ENCODE peak calls at places on chromosome 18, in nine cellular contexts. F is astrocyte of the spinal cord, O is BJ, T is bronchial epithelial cell, W is pancreas, U is kidney, A is HFF-Myc, X is fibroblast of lung, C is gastrocnemius medialis. L is an unnamed sample.

GRCh38 chr18:326846-327245 is 59.0 kb upstream of the THOC1 start:
- DNase-seq in F (no peak), O (no peak), T (no peak), W (no peak), U (no peak), A (no peak), X (peak), C (no peak), L (no peak)

GRCh38 chr18:2050016-2050415 is 521.3 kb downstream of the METTL4 start:
- DNase-seq in F (peak), O (no peak), T (peak), W (no peak), U (no peak), A (no peak), X (peak), C (no peak), L (no peak)

GRCh38 chr18:46939998-46940571 is 22.7 kb downstream of the KATNAL2 start:
- DNase-seq in F (no peak), O (no peak), T (no peak), W (no peak), U (no peak), A (no peak), X (no peak), C (no peak), L (no peak)

GRCh38 chr18:41936471-41937134 is 18.4 kb upstream of the PIK3C3 start:
- DNase-seq in F (peak), O (no peak), T (no peak), W (no peak), U (no peak), A (no peak), X (no peak), C (no peak), L (no peak)

GRCh38 chr18:21826196-21826595 is 85.6 kb downstream of the MIB1 start:
- DNase-seq in F (peak), O (no peak), T (peak), W (no peak), U (no peak), A (no peak), X (peak), C (no peak), L (peak)

GRCh38 chr18:63511285-63511684 is 30.9 kb upstream of the SERPINB12 start:
- DNase-seq in F (peak), O (no peak), T (peak), W (no peak), U (no peak), A (peak), X (peak), C (no peak), L (peak)

GRCh38 chr18:38369772-38370690 is 804.4 kb upstream of the CELF4 start:
- DNase-seq in F (peak), O (no peak), T (peak), W (no peak), U (no peak), A (no peak), X (no peak), C (no peak), L (no peak)

GRCh38 chr18:23626451-23627279 is 36.0 kb downstream of the ANKRD29 start:
- DNase-seq in F (peak), O (no peak), T (peak), W (no peak), U (no peak), A (peak), X (peak), C (no peak), L (peak)

GRCh38 chr18:62325806-62326645 is 916 bp downstream of the TNFRSF11A start:
- DNase-seq in F (no peak), O (no peak), T (peak), W (peak), U (no peak), A (no peak), X (peak), C (no peak), L (no peak)

GRCh38 chr18:41949206-41949920 is 5.7 kb upstream of the PIK3C3 start:
- DNase-seq in F (no peak), O (no peak), T (no peak), W (no peak), U (no peak), A (no peak), X (no peak), C (no peak), L (no peak)

GRCh38 chr18:67634631-67635338 is 118.3 kb upstream of the DSEL start:
- DNase-seq in F (no peak), O (no peak), T (no peak), W (no peak), U (no peak), A (no peak), X (no peak), C (no peak), L (no peak)

GRCh38 chr18:78984941-78985784 is 5.5 kb downstream of the SALL3 start:
- DNase-seq in F (peak), O (no peak), T (peak), W (no peak), U (no peak), A (no peak), X (peak), C (no peak), L (peak)

GRCh38 chr18:34990571-34990970 is 50.6 kb upstream of the MAPRE2 start:
- DNase-seq in F (peak), O (no peak), T (peak), W (no peak), U (no peak), A (no peak), X (peak), C (peak), L (peak)

GRCh38 chr18:34867520-34867919 is 157.4 kb downstream of the DTNA start:
- DNase-seq in F (no peak), O (no peak), T (no peak), W (no peak), U (no peak), A (no peak), X (no peak), C (peak), L (peak)

GRCh38 chr18:55219059-55219458 is 259.8 kb upstream of the CCDC68 start:
- DNase-seq in F (no peak), O (no peak), T (no peak), W (no peak), U (no peak), A (no peak), X (no peak), C (no peak), L (no peak)

GRCh38 chr18:25072205-25072604 is 279.8 kb downstream of the ZNF521 start:
- DNase-seq in F (no peak), O (no peak), T (no peak), W (no peak), U (no peak), A (no peak), X (no peak), C (no peak), L (no peak)

GRCh38 chr18:48962252-48962856 is 11.6 kb upstream of the SMAD7 start:
- DNase-seq in F (no peak), O (no peak), T (no peak), W (no peak), U (no peak), A (no peak), X (no peak), C (no peak), L (no peak)

GRCh38 chr18:48961547-48961946 is 10.8 kb upstream of the SMAD7 start:
- DNase-seq in F (no peak), O (no peak), T (no peak), W (no peak), U (no peak), A (no peak), X (peak), C (no peak), L (peak)

GRCh38 chr18:48963555-48964480 is 13.1 kb upstream of the SMAD7 start:
- DNase-seq in F (no peak), O (no peak), T (no peak), W (no peak), U (no peak), A (no peak), X (peak), C (no peak), L (no peak)

GRCh38 chr18:48959921-48960920 is 9.5 kb upstream of the SMAD7 start:
- DNase-seq in F (no peak), O (no peak), T (peak), W (no peak), U (no peak), A (no peak), X (peak), C (no peak), L (peak)

DNA sequence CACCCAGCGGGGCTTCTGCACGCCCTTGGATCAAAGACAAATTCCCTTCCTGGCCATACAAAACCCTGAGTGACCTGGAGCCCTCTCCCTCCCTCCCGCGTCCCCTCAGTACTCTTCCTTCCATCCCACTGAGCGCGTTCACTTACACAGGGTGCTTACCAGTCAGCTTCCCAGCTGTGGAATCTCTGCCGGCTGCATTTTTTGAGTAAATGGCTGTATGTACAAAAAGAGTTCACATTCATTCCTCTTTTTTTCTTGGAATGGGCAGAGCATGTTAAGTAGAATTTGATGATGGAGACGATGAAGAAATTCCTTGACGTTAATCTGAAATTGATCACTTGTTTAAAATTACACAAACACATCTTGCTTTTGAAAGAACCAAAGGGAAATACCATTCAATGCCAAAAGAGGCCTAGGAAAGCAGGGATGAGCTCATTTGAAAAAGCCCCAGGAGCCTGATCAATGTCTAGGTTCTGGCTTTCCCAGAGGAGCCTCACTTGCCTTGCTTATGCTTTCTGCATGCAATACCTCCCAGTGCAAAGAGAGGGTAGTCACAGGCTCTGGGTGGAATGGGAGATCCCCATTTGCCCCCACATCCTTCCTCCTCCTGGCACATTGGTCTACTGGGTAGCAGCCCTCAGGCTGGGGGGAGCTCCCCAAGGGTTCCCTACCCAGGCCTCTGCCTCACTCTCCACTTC is 12.2 kb upstream of the SMAD7 start:
- DNase-seq in F (no peak), O (no peak), T (no peak), W (no peak), U (no peak), A (no peak), X (peak), C (no peak), L (no peak)
- TF ChIP-seq CTCF in F (no peak), O (no peak), T (no peak), W (no peak), U (no peak), A (no peak), X (peak), C (no peak), L (no peak)

GRCh38 chr18:49755489-49755888 is 57.8 kb downstream of the ACAA2 start:
- DNase-seq in F (no peak), O (no peak), T (no peak), W (no peak), U (no peak), A (no peak), X (no peak), C (no peak), L (no peak)
- H3K4me3 ChIP-seq in F (no peak), O (no peak), T (no peak), W (no peak), U (no peak), A (no peak), X (no peak), C (no peak), L (no peak)

DNA sequence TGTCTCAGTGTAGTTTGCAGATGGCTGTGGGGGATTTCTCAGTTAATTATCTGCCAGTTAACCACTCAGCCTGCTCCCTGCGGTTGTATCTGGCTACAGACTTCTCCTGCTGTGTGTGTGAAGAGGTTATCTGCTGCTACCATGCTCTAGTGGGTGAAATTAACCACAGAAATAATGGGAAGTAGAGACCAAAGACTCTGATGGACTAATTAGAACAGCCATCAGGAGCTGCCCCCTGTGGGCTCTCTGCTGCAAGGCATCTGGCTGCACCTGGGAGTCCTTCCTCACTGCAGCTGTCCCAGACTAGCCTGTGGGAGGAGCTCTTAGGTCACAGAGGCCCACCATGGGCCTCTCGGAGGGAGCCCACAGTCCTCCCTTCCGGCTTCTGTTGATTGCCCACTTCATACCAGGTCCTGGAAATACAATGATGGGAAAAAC is 66.6 kb downstream of the CTIF start:
- DNase-seq in F (peak), O (no peak), T (no peak), W (no peak), U (peak), A (no peak), X (peak), C (no peak), L (peak)
- TF ChIP-seq CTCF in F (peak), O (peak), T (peak), W (no peak), U (no peak), A (peak), X (no peak), C (no peak), L (peak)

DNA sequence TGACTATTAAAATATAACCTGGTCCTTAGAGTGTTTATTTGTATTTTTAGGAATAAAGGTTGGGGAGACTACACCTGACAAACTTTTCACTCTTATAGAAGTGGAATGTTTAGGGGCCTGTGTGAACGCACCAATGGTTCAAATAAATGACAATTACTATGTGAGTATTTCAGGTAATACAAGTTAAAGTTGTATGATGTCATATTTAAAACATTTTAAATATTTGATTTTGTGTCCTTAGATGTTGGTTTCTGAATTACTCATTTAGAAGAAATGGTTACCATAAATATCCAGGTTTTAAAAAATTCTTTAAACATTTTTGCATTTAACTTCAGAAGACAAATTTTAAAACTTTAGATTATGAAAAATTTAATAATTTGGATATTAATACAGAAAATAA is 11.8 kb upstream of the ANKRD12 start:
- DNase-seq in F (no peak), O (no peak), T (no peak), W (no peak), U (no peak), A (no peak), X (no peak), C (no peak), L (no peak)
- H3K4me3 ChIP-seq in F (no peak), O (no peak), T (no peak), W (no peak), U (no peak), A (no peak), X (no peak), C (no peak), L (no peak)

GRCh38 chr18:36490907-36491306 is 193.4 kb downstream of the FHOD3 start:
- DNase-seq in F (no peak), O (no peak), T (no peak), W (no peak), U (no peak), A (no peak), X (no peak), C (no peak), L (no peak)
- TF ChIP-seq CTCF in F (no peak), O (no peak), T (no peak), W (no peak), U (no peak), A (no peak), X (no peak), C (no peak), L (no peak)

DNA sequence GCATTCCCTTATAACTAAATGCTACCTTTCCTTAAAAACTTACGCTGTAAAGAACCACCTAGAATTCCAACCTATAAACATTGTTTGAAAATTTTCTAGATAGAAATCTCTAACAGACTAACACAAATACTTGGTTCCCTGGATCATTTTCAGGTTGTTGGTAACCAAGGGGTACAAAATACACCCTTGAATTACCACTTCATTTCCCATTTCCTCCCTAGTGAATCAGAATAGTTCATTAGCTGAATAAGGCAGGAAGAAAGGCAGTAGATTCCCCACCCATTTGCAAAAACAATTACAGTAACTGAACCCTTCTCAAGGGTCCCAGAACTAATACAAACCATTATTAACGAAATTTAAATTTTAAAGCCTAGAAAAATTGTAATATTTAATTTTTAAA is 5.5 kb downstream of the MEX3C start:
- DNase-seq in F (no peak), O (no peak), T (no peak), W (no peak), U (no peak), A (no peak), X (no peak), C (no peak), L (no peak)
- H3K4me3 ChIP-seq in F (no peak), O (no peak), T (no peak), W (no peak), U (no peak), A (no peak), X (no peak), C (no peak), L (no peak)